ENCODE peak calls at places on chromosomes 12 and 14, in four cellular contexts. N, O, V and G are unnamed samples.

GRCh38 chr12:38386238-38386985 is 69.8 kb downstream of the ALG10B start:
- DNase-seq in O (no peak), N (no peak), V (no peak), G (no peak)

GRCh38 chr12:52049286-52049685 is 2.0 kb upstream of the NR4A1 start:
- DNase-seq in V (no peak), O (no peak), N (no peak), G (no peak)

GRCh38 chr12:127063339-127064090 is 1203.5 kb upstream of the TMEM132C start:
- DNase-seq in O (no peak), N (no peak), V (no peak), G (no peak)

GRCh38 chr12:124832856-124833255 is 30.8 kb downstream of the SCARB1 start:
- DNase-seq in O (no peak), V (no peak), N (no peak), G (no peak)

GRCh38 chr12:57864811-57865751 is 18.6 kb upstream of the CTDSP2 start:
- DNase-seq in N (peak), V (peak), O (no peak), G (peak)

GRCh38 chr12:42140901-42141300 is 3.8 kb downstream of the GXYLT1 start:
- DNase-seq in V (no peak), O (no peak), N (peak), G (no peak)

GRCh38 chr14:104141621-104142091 is 3.3 kb downstream of the KIF26A start:
- DNase-seq in V (no peak), N (no peak), O (no peak), G (no peak)

GRCh38 chr12:52517888-52518287 is 2.3 kb downstream of the KRT5 start:
- DNase-seq in V (no peak), O (no peak), N (no peak), G (no peak)

GRCh38 chr14:53621433-53621832 is 335.2 kb downstream of the BMP4 start:
- DNase-seq in O (peak), N (no peak), V (no peak), G (no peak)

GRCh38 chr12:87025976-87026375 is 769.8 kb upstream of the MGAT4C start:
- DNase-seq in O (no peak), N (no peak), V (no peak), G (peak)

GRCh38 chr12:31923063-31923412 is 36.2 kb upstream of the RESF1 start:
- DNase-seq in V (no peak), N (no peak), O (peak), G (no peak)
- H3K4me3 ChIP-seq in V (no peak), N (no peak), O (no peak), G (no peak)

DNA sequence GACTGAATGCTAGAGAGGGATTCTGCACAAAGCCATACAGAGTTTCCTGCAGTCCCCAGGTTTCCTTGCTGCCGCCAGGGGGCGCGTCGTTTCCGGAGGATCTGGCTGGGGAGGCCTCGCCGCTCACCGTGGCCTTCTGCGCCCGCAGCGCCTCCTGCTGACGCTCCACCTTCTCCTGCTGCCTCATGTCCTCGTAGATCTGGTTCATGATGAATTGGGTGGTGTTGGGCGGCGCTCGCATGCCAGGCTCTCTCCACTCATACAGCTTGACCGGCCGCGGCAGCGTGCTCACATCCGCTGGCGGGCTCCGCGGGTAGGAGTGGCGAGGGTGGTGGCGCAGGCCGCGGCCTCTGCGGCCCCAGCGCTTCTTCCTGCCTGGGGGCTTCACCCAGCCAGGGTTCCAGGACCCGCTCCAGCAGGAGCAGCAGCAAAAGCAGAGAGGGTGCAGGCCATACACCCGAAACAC is 987 bp downstream of the CCER1 start:
- DNase-seq in V (peak), N (no peak), O (peak), G (no peak)
- TF ChIP-seq CTCF in V (peak), N (peak), O (peak), G (peak)

DNA sequence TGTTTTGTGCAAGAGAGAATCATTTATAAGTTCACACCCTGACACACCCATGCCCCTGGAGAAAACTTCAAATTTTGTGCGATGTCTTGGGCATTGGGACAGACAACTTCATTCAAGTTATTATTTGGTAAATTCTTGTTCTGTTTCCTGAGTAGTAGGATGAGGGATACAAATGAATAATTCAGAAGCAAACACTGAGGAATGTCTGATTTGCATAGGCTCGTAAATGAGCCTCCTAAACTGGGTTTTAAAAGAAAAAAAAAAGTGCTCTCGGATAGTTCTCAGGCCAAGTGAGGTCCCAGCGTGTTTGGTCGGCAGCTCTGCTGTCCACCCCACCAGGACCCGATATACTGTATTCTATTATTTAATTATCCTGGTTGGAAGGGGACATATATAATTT is 134.7 kb upstream of the CPM start:
- DNase-seq in O (no peak), V (peak), N (no peak), G (no peak)
- H3K4me3 ChIP-seq in O (no peak), V (no peak), N (no peak), G (no peak)

GRCh38 chr14:69581316-69581935 is 6.8 kb upstream of the CCDC177 start:
- DNase-seq in O (no peak), V (no peak), N (no peak), G (no peak)

GRCh38 chr14:69579476-69579875 is 4.8 kb upstream of the CCDC177 start:
- DNase-seq in V (no peak), N (no peak), O (no peak), G (no peak)

GRCh38 chr14:69582207-69582606 is 7.5 kb upstream of the CCDC177 start:
- DNase-seq in N (peak), O (no peak), V (no peak), G (no peak)

GRCh38 chr14:69582829-69583228 is 8.2 kb upstream of the CCDC177 start:
- DNase-seq in V (no peak), O (no peak), N (no peak), G (no peak)

DNA sequence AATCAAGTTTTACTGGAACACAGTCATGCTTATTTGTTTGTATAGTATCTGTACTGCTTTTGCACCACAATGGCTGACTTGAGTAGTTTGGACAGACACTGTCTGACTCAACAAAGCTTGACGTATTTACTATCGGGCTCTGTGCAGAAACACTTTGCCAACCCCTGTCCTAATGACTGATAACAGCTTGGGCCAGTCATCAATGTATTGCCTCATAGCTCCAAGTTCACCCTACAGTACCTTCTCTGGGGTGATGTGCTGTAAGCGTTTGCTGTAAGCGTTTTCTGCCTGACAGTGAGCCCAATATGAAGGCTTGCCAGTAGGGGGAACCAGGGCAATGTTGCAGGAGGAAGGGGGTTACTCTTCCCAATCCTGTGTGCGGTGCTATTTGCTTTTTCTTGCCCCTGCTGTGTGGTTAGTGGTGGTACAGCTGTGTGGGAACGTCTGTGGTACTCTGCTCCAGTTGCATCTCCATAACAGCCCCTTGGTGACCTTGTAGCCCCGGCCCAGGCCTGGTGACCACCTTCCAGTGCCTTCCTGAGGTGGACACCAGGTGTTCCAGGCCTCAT is 5.4 kb upstream of the CCDC177 start:
- DNase-seq in V (peak), O (peak), N (peak), G (peak)
- TF ChIP-seq CTCF in V (peak), O (peak), N (peak), G (peak)

GRCh38 chr12:44647891-44648690 is 228.0 kb downstream of the NELL2 start:
- DNase-seq in V (peak), O (no peak), N (no peak), G (no peak)

GRCh38 chr12:44654641-44655625 is 221.2 kb downstream of the NELL2 start:
- DNase-seq in V (peak), O (peak), N (no peak), G (no peak)

DNA sequence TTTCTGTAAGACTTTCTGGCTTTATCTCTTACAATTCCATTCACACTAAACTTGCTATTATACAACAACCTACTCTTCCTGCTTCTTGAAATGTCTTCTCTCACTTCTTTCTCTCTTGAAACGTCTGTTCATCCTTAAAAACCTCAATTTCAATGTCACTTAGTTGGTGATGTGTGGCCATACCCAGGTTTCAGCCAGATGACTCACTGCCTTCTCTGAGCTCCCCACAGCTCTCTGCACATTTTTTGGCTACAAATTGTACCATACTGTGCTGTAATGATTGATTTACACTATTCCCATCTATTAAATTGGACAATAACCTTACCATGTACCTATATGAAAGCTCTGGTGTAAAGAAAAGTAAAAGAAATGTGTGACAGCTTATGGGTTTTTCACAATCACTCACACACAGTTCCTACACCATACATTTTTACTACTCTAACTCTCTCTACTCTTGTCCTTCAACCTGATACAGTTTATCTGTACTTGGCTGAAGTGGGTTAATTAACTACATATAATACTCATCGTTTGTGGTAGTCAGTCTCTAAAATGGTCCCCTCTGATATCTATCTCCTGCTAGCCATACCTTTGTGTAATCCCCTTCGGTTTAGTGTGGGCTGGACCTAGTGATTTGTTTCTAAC is 222.1 kb downstream of the NELL2 start:
- DNase-seq in O (no peak), N (no peak), V (no peak), G (no peak)
- H3K4me3 ChIP-seq in O (no peak), N (no peak), V (no peak), G (no peak)

GRCh38 chr12:123388218-123388947 is 4.5 kb downstream of the KMT5A start:
- DNase-seq in O (peak), V (peak), N (peak), G (no peak)
- TF ChIP-seq CTCF in O (no peak), V (no peak), N (no peak), G (no peak)

GRCh38 chr12:104080764-104081163 is 16.4 kb downstream of the HCFC2 start:
- DNase-seq in O (no peak), V (no peak), N (no peak), G (no peak)
- H3K4me3 ChIP-seq in O (no peak), V (no peak), N (no peak), G (no peak)